ENCODE peak calls at places on chromosomes 7 and 10, in six cellular contexts. One of them, this sample, is unnamed.

GRCh38 chr7:44306608-44307007 is 18.8 kb downstream of the CAMK2B start:
- DNase-seq in mammary epithelial cell: no peak
- DNase-seq in AG09309: no peak
- DNase-seq in lower lobe of right lung: no peak
- DNase-seq in HEK293T: no peak
- DNase-seq in midbrain: no peak
- DNase-seq in this sample: no peak

GRCh38 chr7:137731436-137731835 is 115.3 kb downstream of the DGKI start:
- DNase-seq in midbrain: no peak
- DNase-seq in HEK293T: no peak
- DNase-seq in mammary epithelial cell: no peak
- DNase-seq in AG09309: no peak
- DNase-seq in lower lobe of right lung: no peak
- DNase-seq in this sample: no peak

GRCh38 chr7:42720871-42721835 is 190.7 kb downstream of the C7orf25 start:
- DNase-seq in mammary epithelial cell: no peak
- DNase-seq in lower lobe of right lung: no peak
- DNase-seq in AG09309: no peak
- DNase-seq in HEK293T: no peak
- DNase-seq in midbrain: no peak
- DNase-seq in this sample: no peak

GRCh38 chr10:113869789-113870188 is 15.3 kb downstream of the NHLRC2 start:
- DNase-seq in midbrain: no peak
- DNase-seq in AG09309: no peak
- DNase-seq in lower lobe of right lung: no peak
- DNase-seq in mammary epithelial cell: no peak
- DNase-seq in HEK293T: no peak
- DNase-seq in this sample: no peak

GRCh38 chr10:95861401-95861800 is 46.4 kb upstream of the CC2D2B start:
- DNase-seq in mammary epithelial cell: peak; percentile 12
- DNase-seq in midbrain: no peak
- DNase-seq in HEK293T: no peak
- DNase-seq in lower lobe of right lung: no peak
- DNase-seq in AG09309: no peak
- DNase-seq in this sample: no peak

GRCh38 chr10:131453772-131454634 is 142.5 kb upstream of the TCERG1L start:
- DNase-seq in mammary epithelial cell: no peak
- DNase-seq in midbrain: peak; percentile 78
- DNase-seq in AG09309: no peak
- DNase-seq in lower lobe of right lung: no peak
- DNase-seq in HEK293T: peak; percentile 61
- DNase-seq in this sample: peak; percentile 72

GRCh38 chr10:7697304-7697822 is 5.8 kb upstream of the ITIH2 start:
- DNase-seq in midbrain: no peak
- DNase-seq in AG09309: no peak
- DNase-seq in HEK293T: no peak
- DNase-seq in mammary epithelial cell: no peak
- DNase-seq in lower lobe of right lung: no peak
- DNase-seq in this sample: no peak

GRCh38 chr10:26242752-26243151 is 26.2 kb downstream of the GAD2 start:
- DNase-seq in HEK293T: no peak
- DNase-seq in mammary epithelial cell: no peak
- DNase-seq in lower lobe of right lung: no peak
- DNase-seq in AG09309: no peak
- DNase-seq in midbrain: no peak
- DNase-seq in this sample: no peak

GRCh38 chr10:114486938-114487814 is 82.9 kb upstream of the AFAP1L2 start:
- DNase-seq in AG09309: no peak
- DNase-seq in midbrain: no peak
- DNase-seq in HEK293T: peak; percentile 19
- DNase-seq in mammary epithelial cell: peak; percentile 84
- DNase-seq in lower lobe of right lung: no peak
- DNase-seq in this sample: no peak

GRCh38 chr7:3408814-3409595 is 108.0 kb downstream of the SDK1 start:
- DNase-seq in AG09309: no peak
- DNase-seq in HEK293T: no peak
- DNase-seq in lower lobe of right lung: no peak
- DNase-seq in midbrain: no peak
- DNase-seq in mammary epithelial cell: no peak
- DNase-seq in this sample: no peak

GRCh38 chr10:117539271-117539876 is 3.2 kb upstream of the EMX2 start:
- DNase-seq in AG09309: no peak
- DNase-seq in lower lobe of right lung: no peak
- DNase-seq in midbrain: no peak
- DNase-seq in mammary epithelial cell: no peak
- DNase-seq in HEK293T: no peak
- DNase-seq in this sample: no peak

GRCh38 chr10:77820349-77820748 is 106.2 kb downstream of the DLG5 start:
- DNase-seq in AG09309: no peak
- DNase-seq in mammary epithelial cell: peak; percentile 88
- DNase-seq in lower lobe of right lung: peak; percentile 8
- DNase-seq in midbrain: no peak
- DNase-seq in HEK293T: no peak
- DNase-seq in this sample: no peak

GRCh38 chr7:32532716-32533115 is 37.4 kb downstream of the AVL9 start:
- DNase-seq in lower lobe of right lung: peak; percentile 54
- DNase-seq in AG09309: no peak
- DNase-seq in midbrain: no peak
- DNase-seq in mammary epithelial cell: no peak
- DNase-seq in HEK293T: no peak
- DNase-seq in this sample: no peak

GRCh38 chr10:13784067-13784466 is 197.3 kb downstream of the PRPF18 start:
- DNase-seq in midbrain: peak; percentile 6
- DNase-seq in HEK293T: no peak
- DNase-seq in mammary epithelial cell: no peak
- DNase-seq in AG09309: no peak
- DNase-seq in lower lobe of right lung: no peak
- DNase-seq in this sample: no peak

GRCh38 chr7:1536768-1537630 is 6.5 kb downstream of the MAFK start:
- DNase-seq in HEK293T: peak; percentile 82
- DNase-seq in lower lobe of right lung: peak; percentile 96
- DNase-seq in mammary epithelial cell: peak; percentile 87
- DNase-seq in midbrain: peak; percentile 42
- DNase-seq in AG09309: peak; percentile 96
- DNase-seq in this sample: peak; percentile 89

GRCh38 chr10:113666682-113667252 is 2.9 kb upstream of the NRAP start:
- DNase-seq in AG09309: no peak
- DNase-seq in mammary epithelial cell: peak; percentile 22
- DNase-seq in HEK293T: no peak
- DNase-seq in lower lobe of right lung: no peak
- DNase-seq in midbrain: no peak
- DNase-seq in this sample: no peak

GRCh38 chr7:44757311-44757710 is 8.7 kb downstream of the ZMIZ2 start:
- DNase-seq in mammary epithelial cell: no peak
- DNase-seq in HEK293T: no peak
- DNase-seq in AG09309: no peak
- DNase-seq in midbrain: peak; percentile 37
- DNase-seq in lower lobe of right lung: no peak
- DNase-seq in this sample: no peak

GRCh38 chr10:23096814-23097549 is 1.6 kb downstream of the MSRB2 start:
- DNase-seq in lower lobe of right lung: no peak
- DNase-seq in mammary epithelial cell: peak; percentile 37
- DNase-seq in midbrain: no peak
- DNase-seq in AG09309: peak; percentile 82
- DNase-seq in HEK293T: no peak
- DNase-seq in this sample: no peak

GRCh38 chr7:25025218-25025671 is 45.3 kb upstream of the OSBPL3 start:
- DNase-seq in AG09309: peak; percentile 53
- DNase-seq in mammary epithelial cell: peak; percentile 55
- DNase-seq in midbrain: no peak
- DNase-seq in HEK293T: no peak
- DNase-seq in lower lobe of right lung: no peak
- DNase-seq in this sample: no peak

GRCh38 chr10:73925539-73925938 is 14.6 kb downstream of the PLAU start:
- DNase-seq in mammary epithelial cell: no peak
- DNase-seq in midbrain: no peak
- DNase-seq in HEK293T: no peak
- DNase-seq in AG09309: no peak
- DNase-seq in lower lobe of right lung: no peak
- DNase-seq in this sample: no peak

GRCh38 chr7:127897704-127898454 is 133.4 kb downstream of the LRRC4 start:
- DNase-seq in lower lobe of right lung: no peak
- DNase-seq in AG09309: no peak
- DNase-seq in midbrain: no peak
- DNase-seq in HEK293T: no peak
- DNase-seq in mammary epithelial cell: peak; percentile 41
- DNase-seq in this sample: no peak

GRCh38 chr7:112547916-112548315 is 67.1 kb downstream of the LSMEM1 start:
- DNase-seq in AG09309: no peak
- DNase-seq in midbrain: no peak
- DNase-seq in lower lobe of right lung: no peak
- DNase-seq in mammary epithelial cell: peak; percentile 24
- DNase-seq in HEK293T: no peak
- DNase-seq in this sample: no peak

GRCh38 chr10:90363799-90364483 is 493.9 kb downstream of the HTR7 start:
- DNase-seq in lower lobe of right lung: no peak
- DNase-seq in HEK293T: no peak
- DNase-seq in mammary epithelial cell: no peak
- DNase-seq in midbrain: no peak
- DNase-seq in AG09309: no peak
- DNase-seq in this sample: no peak

This sample was measured in omental fat pad.